ENCODE peak calls at places on chromosome 19, in four cellular contexts. D is GM12892, O is stomach, A is transverse colon. J is an unnamed sample.

GRCh38 chr19:39133431-39134270 is 8.1 kb downstream of the PAK4 start:
- DNase-seq in O (peak; percentile 56), A (peak; percentile 52), D (no peak), J (no peak)

GRCh38 chr19:51509823-51510660 is 8.4 kb upstream of the SIGLEC12 start:
- DNase-seq in A (no peak), O (no peak), D (no peak), J (no peak)

GRCh38 chr19:8811315-8812172 is 20.6 kb downstream of the ZNF558 start:
- DNase-seq in D (no peak), O (no peak), A (no peak), J (no peak)

GRCh38 chr19:14090509-14091085 is at the start of gene SAMD1:
- DNase-seq in D (peak; percentile 68), O (peak; percentile 93), A (peak; percentile 93), J (peak; percentile 95)

GRCh38 chr19:11551603-11552235 is 7.3 kb downstream of the ELOF1 start:
- DNase-seq in A (peak; percentile 26), D (no peak), O (no peak), J (no peak)

GRCh38 chr19:50500060-50500752 is 10.8 kb downstream of the JOSD2 start:
- DNase-seq in O (no peak), A (no peak), D (no peak), J (no peak)

GRCh38 chr19:31913103-31913710 is 432.2 kb upstream of the ZNF507 start:
- DNase-seq in D (no peak), O (no peak), A (no peak), J (no peak)

GRCh38 chr19:7456964-7457541 is 31.8 kb downstream of the PEX11G start:
- DNase-seq in D (no peak), O (no peak), A (no peak), J (no peak)

GRCh38 chr19:33685541-33685940 is 63.8 kb downstream of the CHST8 start:
- DNase-seq in A (no peak), O (no peak), D (no peak), J (no peak)

GRCh38 chr19:1449467-1450442 is at the start of gene APC2:
- DNase-seq in A (no peak), O (no peak), D (no peak), J (no peak)

GRCh38 chr19:41862445-41862986 is 2.5 kb downstream of the RPS19 start:
- DNase-seq in D (no peak), A (no peak), O (no peak), J (no peak)

GRCh38 chr19:4362038-4362828 is 18.9 kb downstream of the MPND start:
- DNase-seq in D (no peak), A (no peak), O (no peak), J (no peak)

GRCh38 chr19:57317503-57317902 is 2.8 kb upstream of the ZNF543 start:
- DNase-seq in D (no peak), O (no peak), A (no peak), J (no peak)

GRCh38 chr19:29909545-29909944 is 32.5 kb upstream of the URI1 start:
- DNase-seq in D (no peak), O (no peak), A (no peak), J (peak; percentile 50)

GRCh38 chr19:19403373-19403901 is 2.0 kb upstream of the GATAD2A start:
- DNase-seq in D (no peak), O (no peak), A (no peak), J (no peak)

GRCh38 chr19:35715981-35716734 is 1.6 kb upstream of the KMT2B start:
- DNase-seq in D (no peak), O (peak; percentile 66), A (no peak), J (no peak)

GRCh38 chr19:11538232-11539036 is at the start of gene CNN1:
- DNase-seq in A (peak; percentile 75), D (no peak), O (peak; percentile 29), J (no peak)

GRCh38 chr19:10812902-10813404 is 23.1 kb downstream of the TMED1 start:
- DNase-seq in D (no peak), A (peak; percentile 34), O (peak; percentile 33), J (no peak)

GRCh38 chr19:10553087-10553667 is 9.5 kb downstream of the ATG4D start:
- DNase-seq in O (no peak), A (no peak), D (no peak), J (no peak)

GRCh38 chr19:1409204-1410005 is 2.0 kb downstream of the DAZAP1 start:
- DNase-seq in A (no peak), O (no peak), D (no peak), J (no peak)

GRCh38 chr19:17575871-17576757 is 20.7 kb downstream of the COLGALT1 start:
- DNase-seq in A (peak; percentile 28), D (no peak), O (no peak), J (no peak)

GRCh38 chr19:14649020-14649419 is 25.6 kb downstream of the ADGRE3 start:
- DNase-seq in O (no peak), A (no peak), D (no peak), J (no peak)

GRCh38 chr19:46689358-46689757 is 27.6 kb downstream of the PRKD2 start:
- DNase-seq in D (no peak), O (no peak), A (no peak), J (no peak)
- TF ChIP-seq POLR2AphosphoS5 in D (no peak), O (no peak), A (no peak), J (no peak)

DNA sequence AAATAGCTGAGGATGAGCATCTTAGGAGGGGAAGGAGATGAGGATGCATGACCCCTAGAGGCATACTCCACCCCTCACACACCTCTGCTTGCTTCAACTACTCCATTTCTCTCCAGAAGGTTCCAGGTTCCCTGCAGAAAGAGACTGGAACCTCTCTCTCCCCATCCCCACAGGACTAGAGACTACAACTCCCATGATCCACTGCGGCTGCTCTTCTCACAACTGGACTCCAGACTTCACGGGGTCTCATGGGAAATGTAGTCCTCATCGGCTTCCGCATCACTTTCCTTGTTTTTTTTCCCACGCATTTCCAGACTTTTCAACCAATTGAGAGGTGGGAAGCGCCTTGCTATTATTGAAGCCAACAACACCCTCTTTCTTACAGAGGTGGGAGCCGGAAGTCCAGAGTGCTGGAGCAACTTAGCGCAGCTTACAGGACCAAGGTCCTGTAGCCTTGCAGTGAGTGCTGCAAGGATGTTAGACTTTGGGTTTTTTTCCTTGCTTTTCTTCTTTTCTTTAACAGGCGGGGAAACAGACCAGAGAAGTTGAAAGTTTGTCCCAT is 13.9 kb upstream of the CACNG6 start:
- DNase-seq in D (no peak), A (peak; percentile 70), O (peak; percentile 69), J (no peak)
- TF ChIP-seq POLR2A in D (no peak), A (no peak), O (no peak), J (no peak)

GRCh38 chr19:2619076-2619475 is 83.4 kb downstream of the GNG7 start:
- DNase-seq in A (no peak), D (no peak), O (no peak), J (no peak)
- TF ChIP-seq POLR2AphosphoS5 in A (no peak), D (no peak), O (no peak), J (no peak)

GRCh38 chr19:49097453-49098288 is 12.4 kb downstream of the SNRNP70 start:
- DNase-seq in A (peak; percentile 77), D (peak; percentile 70), O (peak; percentile 82), J (peak; percentile 78)

GRCh38 chr19:49092686-49093085 is 7.4 kb downstream of the SNRNP70 start:
- DNase-seq in O (no peak), D (no peak), A (no peak), J (no peak)

GRCh38 chr19:49098795-49099194 is 13.5 kb downstream of the SNRNP70 start:
- DNase-seq in O (peak; percentile 53), A (no peak), D (no peak), J (no peak)

GRCh38 chr19:49091391-49092038 is 6.3 kb downstream of the SNRNP70 start:
- DNase-seq in D (no peak), A (no peak), O (no peak), J (no peak)

DNA sequence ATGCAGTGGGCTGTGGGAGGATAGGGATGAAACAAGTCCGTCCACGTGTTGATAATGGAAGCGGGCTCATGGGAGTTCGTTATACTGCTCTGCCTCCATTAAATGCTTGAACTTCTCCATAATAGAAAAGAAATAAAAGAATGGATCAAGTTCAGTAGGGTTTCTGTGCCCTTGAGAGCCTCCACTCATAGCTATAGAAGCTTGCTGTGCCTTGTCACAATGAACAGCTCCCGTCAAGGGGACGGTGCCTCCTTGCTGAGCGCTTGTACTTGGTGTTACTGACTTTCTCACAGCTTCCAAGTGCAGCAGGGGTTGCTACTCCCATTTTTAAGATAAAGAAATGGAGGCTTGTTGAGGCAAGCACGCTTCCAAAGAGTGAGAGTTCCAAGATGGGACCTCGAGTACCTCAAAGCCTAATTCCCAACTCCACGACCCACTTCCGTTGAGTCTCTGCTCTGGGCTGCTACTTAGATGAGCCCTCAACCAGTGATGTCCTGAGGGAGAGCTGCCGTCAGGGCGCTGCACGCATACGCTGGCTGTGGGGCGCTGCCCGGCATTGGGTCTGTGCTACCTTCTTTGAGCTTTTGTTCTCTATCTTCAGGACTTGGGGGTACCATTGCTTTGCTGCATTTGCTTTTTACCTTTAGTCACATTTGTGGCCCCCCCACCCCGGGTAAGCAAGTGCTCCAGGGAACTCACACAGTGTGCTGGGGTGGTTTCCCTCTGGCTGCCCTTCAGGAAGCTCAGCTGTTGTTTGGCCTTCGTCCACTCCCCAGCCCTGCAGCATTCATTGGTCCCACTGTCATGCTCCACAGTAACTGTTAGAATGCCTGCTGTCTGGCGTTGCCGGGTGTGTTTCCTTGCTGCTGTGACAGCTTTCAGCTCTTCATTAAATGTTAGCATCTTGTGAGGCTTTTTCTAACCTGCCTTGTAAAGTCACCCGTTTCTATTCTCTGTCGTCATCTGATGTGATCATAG is 9.5 kb downstream of the SNRNP70 start:
- DNase-seq in D (no peak), A (no peak), O (no peak), J (no peak)
- TF ChIP-seq POLR2A in D (peak; percentile 25), A (no peak), O (no peak), J (no peak)

DNA sequence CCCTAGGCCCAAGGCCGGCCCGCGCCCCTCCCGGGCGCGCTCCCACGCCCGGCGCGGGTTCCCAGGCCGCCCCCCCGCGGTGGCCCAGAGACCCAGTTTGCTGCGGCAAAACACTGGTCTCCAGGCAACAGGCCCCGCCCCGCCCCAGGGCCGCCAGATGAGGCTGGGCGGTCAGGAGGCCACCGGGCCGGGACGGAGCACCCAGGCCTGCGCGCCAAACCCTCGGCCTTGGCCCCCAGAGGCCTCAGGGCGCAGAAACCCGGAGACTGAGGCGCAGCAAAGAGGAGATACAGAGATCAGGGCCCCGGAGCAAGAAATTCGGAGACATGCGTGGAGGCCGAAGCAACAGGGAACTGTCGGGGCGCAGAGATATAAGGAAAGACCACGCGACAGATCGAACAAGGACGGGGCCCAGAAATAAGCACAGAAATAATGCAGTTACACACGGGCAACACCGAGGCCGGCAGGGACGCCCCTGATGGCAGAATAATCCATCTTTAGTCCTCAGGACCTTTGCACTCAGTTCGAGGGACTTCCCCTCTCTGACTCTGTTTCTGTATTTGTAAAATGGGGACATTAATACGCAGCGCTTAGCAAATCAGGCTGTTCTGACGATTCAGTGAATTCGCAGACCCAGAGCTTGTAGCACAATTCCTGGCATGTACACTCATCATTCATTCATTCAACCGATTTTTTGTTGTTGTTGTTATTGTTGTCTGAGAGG is 20.8 kb upstream of the ERCC1 start:
- DNase-seq in O (peak; percentile 95), D (peak; percentile 85), A (peak; percentile 96), J (peak; percentile 98)
- TF ChIP-seq POLR2AphosphoS5 in O (peak; percentile 70), D (no peak), A (peak; percentile 74), J (no peak)

J was measured in suprapubic skin.